ENCODE peak calls at places on chromosomes 4 and X, in five cellular contexts. O, S, Z, I and E are unnamed samples.

GRCh38 chr4:57116245-57116644 is 6.1 kb upstream of the IGFBP7 start:
- DNase-seq in O (no peak), S (no peak), Z (no peak), I (no peak), E (no peak)

GRCh38 chr4:3346146-3346545 is 53.3 kb downstream of the RGS12 start:
- DNase-seq in O (peak; percentile 60), S (no peak), Z (no peak), I (peak; percentile 87), E (peak; percentile 78)

GRCh38 chr4:173319696-173320095 is 14.5 kb downstream of the HMGB2 start:
- DNase-seq in O (no peak), S (no peak), Z (no peak), I (no peak), E (no peak)

GRCh38 chr4:48175806-48176205 is 41.8 kb upstream of the TXK start:
- DNase-seq in O (no peak), S (no peak), Z (no peak), I (no peak), E (no peak)

GRCh38 chrX:77918568-77918967 is 8.1 kb downstream of the ATP7A start:
- DNase-seq in O (no peak), S (no peak), Z (no peak), I (no peak), E (no peak)

GRCh38 chr4:37719021-37719420 is 32.8 kb upstream of the RELL1 start:
- DNase-seq in O (no peak), S (no peak), Z (no peak), I (no peak), E (no peak)

GRCh38 chr4:170990989-170991589 is 822.1 kb upstream of the GALNTL6 start:
- DNase-seq in O (peak; percentile 10), S (no peak), Z (no peak), I (peak; percentile 50), E (no peak)

GRCh38 chrX:115437841-115438240 is 123.1 kb upstream of the PLS3 start:
- DNase-seq in O (no peak), S (no peak), Z (no peak), I (no peak), E (no peak)

GRCh38 chrX:74924449-74925209 is 623 bp downstream of the NEXMIF start:
- DNase-seq in O (peak; percentile 19), S (peak; percentile 18), Z (peak; percentile 45), I (peak; percentile 45), E (peak; percentile 45)

GRCh38 chr4:96473246-96473645 is 633.4 kb downstream of the PDHA2 start:
- DNase-seq in O (no peak), S (no peak), Z (no peak), I (no peak), E (no peak)

GRCh38 chr4:128322986-128323385 is 35.4 kb upstream of the PGRMC2 start:
- DNase-seq in O (peak; percentile 75), S (no peak), Z (no peak), I (no peak), E (no peak)

GRCh38 chr4:78654809-78655208 is 103.2 kb downstream of the ANXA3 start:
- DNase-seq in O (no peak), S (no peak), Z (no peak), I (no peak), E (no peak)

GRCh38 chrX:1466232-1466661 is 13.5 kb upstream of the ASMTL start:
- DNase-seq in O (no peak), S (no peak), Z (no peak), I (no peak), E (no peak)